ENCODE peak calls at places on chromosome 2, in ten cellular contexts. X is transverse colon; J is left ventricle myocardium inferior; N is CD8-positive, alpha-beta memory T cell; I is fibroblast of lung; Y is coronary artery; Z is CD4-positive, alpha-beta memory T cell; G is PC-3; P is body of pancreas; K is spleen. W is an unnamed sample.

GRCh38 chr2:233354971-233355574 is 779 bp downstream of the DGKD start:
- DNase-seq in P (peak; percentile 55), Z (no peak), K (peak; percentile 88), X (peak; percentile 61), Y (no peak), N (peak; percentile 27), J (peak; percentile 35), I (peak; percentile 15), G (peak; percentile 33), W (peak; percentile 75)

GRCh38 chr2:73739101-73739500 is 2.0 kb upstream of the TPRKB start:
- DNase-seq in Y (no peak), G (peak; percentile 54), I (no peak), P (no peak), K (no peak), N (no peak), Z (no peak), X (no peak), J (no peak), W (no peak)

GRCh38 chr2:233130024-233130423 is 69.9 kb downstream of the INPP5D start:
- DNase-seq in Y (no peak), X (no peak), J (no peak), P (no peak), G (no peak), I (no peak), K (peak; percentile 30), Z (no peak), N (no peak), W (no peak)

GRCh38 chr2:227808936-227809335 is 4.7 kb upstream of the CCL20 start:
- DNase-seq in I (no peak), X (no peak), Y (no peak), K (no peak), Z (no peak), N (no peak), P (no peak), G (no peak), J (no peak), W (no peak)

GRCh38 chr2:167275066-167275465 is 386.8 kb downstream of the XIRP2 start:
- DNase-seq in Z (no peak), I (no peak), Y (no peak), G (no peak), K (no peak), X (no peak), N (no peak), J (no peak), P (no peak), W (no peak)

GRCh38 chr2:228545041-228545440 is 363.6 kb upstream of the SPHKAP start:
- DNase-seq in Y (no peak), Z (no peak), I (no peak), J (no peak), G (peak; percentile 87), N (no peak), P (no peak), X (no peak), K (no peak), W (no peak)

GRCh38 chr2:111662039-111662740 is 221.8 kb downstream of the ANAPC1 start:
- DNase-seq in N (no peak), P (no peak), Y (no peak), X (no peak), G (peak; percentile 64), K (no peak), J (no peak), I (peak; percentile 76), Z (no peak), W (no peak)

GRCh38 chr2:151967829-151968722 is 130.8 kb downstream of the CACNB4 start:
- DNase-seq in Z (no peak), X (no peak), J (no peak), G (no peak), I (peak; percentile 4), Y (no peak), P (no peak), N (no peak), K (no peak), W (no peak)

GRCh38 chr2:59930430-59930829 is 623.0 kb downstream of the BCL11A start:
- DNase-seq in K (no peak), Z (no peak), X (no peak), I (no peak), Y (no peak), G (no peak), J (no peak), N (no peak), P (no peak), W (no peak)
- H3K27ac ChIP-seq in K (no peak overlapping the region), Z (no peak overlapping the region), X (no peak overlapping the region), I (no peak overlapping the region), Y (no peak overlapping the region), G (no peak overlapping the region), J (no peak overlapping the region), N (no peak overlapping the region), P (no peak overlapping the region), W (no peak overlapping the region)

GRCh38 chr2:14557111-14557510 is 75.4 kb upstream of the LRATD1 start:
- DNase-seq in K (no peak), P (no peak), Y (no peak), N (no peak), J (no peak), I (no peak), G (no peak), X (no peak), Z (no peak), W (no peak)
- H3K27ac ChIP-seq in K (no peak overlapping the region), P (no peak overlapping the region), Y (no peak overlapping the region), N (no peak overlapping the region), J (no peak overlapping the region), I (no peak overlapping the region), G (no peak overlapping the region), X (peak overlapping the region; percentile 75), Z (no peak overlapping the region), W (no peak overlapping the region)

GRCh38 chr2:12605366-12605765 is 111.4 kb upstream of the TRIB2 start:
- DNase-seq in J (no peak), N (no peak), I (no peak), X (no peak), K (no peak), Y (no peak), P (no peak), Z (no peak), G (no peak), W (no peak)

GRCh38 chr2:12603781-12604180 is 113.0 kb upstream of the TRIB2 start:
- DNase-seq in X (no peak), N (no peak), G (no peak), I (no peak), Y (no peak), K (no peak), J (no peak), P (no peak), Z (no peak), W (no peak)

GRCh38 chr2:12602661-12603060 is 114.1 kb upstream of the TRIB2 start:
- DNase-seq in I (peak; percentile 47), J (no peak), Z (no peak), X (no peak), Y (no peak), P (no peak), K (no peak), G (no peak), N (no peak), W (no peak)

GRCh38 chr2:12605936-12606335 is 110.8 kb upstream of the TRIB2 start:
- DNase-seq in N (no peak), Z (no peak), Y (no peak), X (no peak), K (no peak), J (no peak), I (no peak), G (no peak), P (no peak), W (no peak)

GRCh38 chr2:12604248-12604801 is 112.4 kb upstream of the TRIB2 start:
- DNase-seq in Z (no peak), Y (no peak), N (no peak), I (no peak), X (no peak), K (no peak), J (no peak), P (no peak), G (no peak), W (peak; percentile 54)
- H3K27ac ChIP-seq in Z (no peak overlapping the region), Y (no peak overlapping the region), N (no peak overlapping the region), I (no peak overlapping the region), X (no peak overlapping the region), K (no peak overlapping the region), J (no peak overlapping the region), P (no peak overlapping the region), G (no peak overlapping the region), W (no peak overlapping the region)

GRCh38 chr2:8543412-8544167 is 138.3 kb upstream of the ID2 start:
- DNase-seq in G (peak; percentile 78), J (peak; percentile 55), K (peak; percentile 89), I (peak; percentile 85), Z (peak; percentile 55), P (peak; percentile 79), Y (peak; percentile 90), X (peak; percentile 68), N (no peak), W (peak; percentile 40)

GRCh38 chr2:8541636-8542035 is 140.2 kb upstream of the ID2 start:
- DNase-seq in I (no peak), G (no peak), N (no peak), J (peak; percentile 1), K (peak; percentile 62), Y (peak; percentile 47), Z (no peak), X (no peak), P (no peak), W (no peak)

GRCh38 chr2:8542381-8543064 is 139.3 kb upstream of the ID2 start:
- DNase-seq in K (peak; percentile 65), I (no peak), Z (no peak), N (no peak), X (no peak), Y (peak; percentile 56), P (no peak), G (no peak), J (peak; percentile 3), W (no peak)

GRCh38 chr2:8544168-8544785 is 137.6 kb upstream of the ID2 start:
- DNase-seq in X (no peak), I (no peak), J (no peak), P (no peak), Z (no peak), G (no peak), N (no peak), K (no peak), Y (peak; percentile 69), W (no peak)

GRCh38 chr2:8543065-8543411 is 138.8 kb upstream of the ID2 start:
- DNase-seq in K (peak; percentile 78), Z (no peak), P (no peak), I (no peak), G (no peak), J (peak; percentile 15), X (no peak), Y (peak; percentile 57), N (no peak), W (no peak)
- H3K27ac ChIP-seq in K (peak overlapping the region; percentile 88), Z (peak overlapping the region; percentile 69), P (no peak overlapping the region), I (no peak overlapping the region), G (peak overlapping the region; percentile 6), J (peak overlapping the region; percentile 70), X (peak overlapping the region; percentile 66), Y (peak overlapping the region; percentile 81), N (peak overlapping the region; percentile 41), W (peak overlapping the region; percentile 6)

W was measured in small intestine.